ENCODE peak calls at places on chromosome 5, in eight cellular contexts. H is activated T-helper 1 cell treated with anti-CD3 and anti-CD28 coated beads, Interleukin-2, amount 50 U/mL, for 16 hours; N is GM12865; A is AG08395; P is HCEC 1CT; K is activated CD4-positive, alpha-beta T cell treated with anti-CD3 and anti-CD28 coated beads, Interleukin-2, amount 10 ng/mL, durations not matched to agents 24 days and 14 days; G is WTC11; U is H4. Y is an unnamed sample.

GRCh38 chr5:147310059-147310704 is 75.4 kb downstream of the STK32A start:
- DNase-seq in N (no peak), P (peak; percentile 42), U (peak; percentile 89), K (no peak), G (no peak), A (peak; percentile 32), H (no peak), Y (no peak)

GRCh38 chr5:91409304-91409703 is 26.2 kb upstream of the ARRDC3 start:
- DNase-seq in K (no peak), A (no peak), H (no peak), P (no peak), N (no peak), G (no peak), U (no peak), Y (no peak)

GRCh38 chr5:40477856-40478546 is 201.7 kb upstream of the PTGER4 start:
- DNase-seq in K (peak; percentile 45), U (peak; percentile 81), H (no peak), G (no peak), P (no peak), N (no peak), A (peak; percentile 53), Y (no peak)

GRCh38 chr5:89315194-89315593 is 432.2 kb upstream of the MEF2C start:
- DNase-seq in K (no peak), U (no peak), N (no peak), G (no peak), H (no peak), P (no peak), A (no peak), Y (no peak)

GRCh38 chr5:132474131-132474723 is 16.3 kb downstream of the IRF1 start:
- DNase-seq in U (no peak), P (no peak), G (no peak), A (no peak), N (no peak), K (no peak), H (no peak), Y (no peak)

GRCh38 chr5:32190094-32190493 is 16.0 kb upstream of the GOLPH3 start:
- DNase-seq in H (no peak), P (no peak), U (no peak), G (no peak), N (no peak), K (no peak), A (peak; percentile 78), Y (no peak)

GRCh38 chr5:141508808-141509611 is 20.1 kb downstream of the PCDHGC5 start:
- DNase-seq in G (peak; percentile 72), K (no peak), N (peak; percentile 80), U (peak; percentile 90), A (peak; percentile 95), P (peak; percentile 98), H (no peak), Y (peak; percentile 93)

GRCh38 chr5:93585054-93585751 is 2.2 kb downstream of the NR2F1 start:
- DNase-seq in H (no peak), P (peak; percentile 42), N (no peak), K (no peak), U (peak; percentile 25), G (peak; percentile 50), A (no peak), Y (peak; percentile 67)

GRCh38 chr5:88269222-88269771 is 652 bp upstream of the TMEM161B start:
- DNase-seq in H (no peak), P (no peak), N (no peak), K (peak; percentile 61), U (no peak), G (no peak), A (peak; percentile 9), Y (peak; percentile 5)

GRCh38 chr5:96565843-96566242 is 96.3 kb upstream of the CAST start:
- DNase-seq in N (peak; percentile 66), A (peak; percentile 56), K (no peak), P (peak; percentile 83), U (peak; percentile 71), G (no peak), H (no peak), Y (peak; percentile 47)

GRCh38 chr5:53965459-53965858 is 344.9 kb downstream of the ARL15 start:
- DNase-seq in A (no peak), N (no peak), P (no peak), U (no peak), G (no peak), H (no peak), K (no peak), Y (no peak)

GRCh38 chr5:932151-932627 is 39.5 kb downstream of the TRIP13 start:
- DNase-seq in G (no peak), N (no peak), K (no peak), P (no peak), A (no peak), H (no peak), U (no peak), Y (no peak)

GRCh38 chr5:142561029-142561428 is 124.9 kb downstream of the FGF1 start:
- DNase-seq in A (peak; percentile 32), K (no peak), G (no peak), P (no peak), H (no peak), U (no peak), N (no peak), Y (no peak)

GRCh38 chr5:73921746-73922145 is 295.8 kb downstream of the ARHGEF28 start:
- DNase-seq in K (no peak), A (no peak), N (no peak), H (no peak), P (no peak), U (no peak), G (no peak), Y (no peak)

GRCh38 chr5:88686077-88686541 is 196.9 kb downstream of the MEF2C start:
- DNase-seq in N (no peak), U (no peak), H (no peak), A (no peak), K (peak; percentile 56), P (no peak), G (no peak), Y (no peak)

GRCh38 chr5:142330026-142330425 is 5.2 kb upstream of the SPRY4 start:
- DNase-seq in U (no peak), N (no peak), H (no peak), K (no peak), A (no peak), P (no peak), G (no peak), Y (no peak)

GRCh38 chr5:181217805-181218065 is 5.3 kb upstream of the TRIM41 start:
- DNase-seq in N (no peak), H (no peak), K (peak; percentile 83), P (no peak), U (no peak), A (no peak), G (no peak), Y (no peak)

Y was measured in neural progenitor cell.